ENCODE peak calls at places on chromosomes 6 and 20, in seven cellular contexts. V is dorsolateral prefrontal cortex, X is chondrocyte, B is glutamatergic neuron, C is heart left ventricle, F is GM23338, Q is type B pancreatic cell. M is an unnamed sample.

GRCh38 chr6:159819932-159820640 is 20.0 kb downstream of the PNLDC1 start:
- DNase-seq in V (no peak), X (no peak), B (no peak), C (no peak), F (no peak), Q (no peak), M (no peak)

GRCh38 chr20:46031701-46032254 is 2.8 kb downstream of the SLC12A5 start:
- DNase-seq in V (no peak), X (no peak), B (peak; percentile 73), C (peak; percentile 61), F (peak; percentile 91), Q (no peak), M (no peak)

GRCh38 chr6:37077459-37078296 is 72.2 kb downstream of the FGD2 start:
- DNase-seq in V (no peak), X (peak; percentile 96), B (no peak), C (peak; percentile 90), F (peak; percentile 87), Q (peak; percentile 90), M (peak; percentile 74)

GRCh38 chr6:1640476-1640875 is 30.8 kb downstream of the FOXC1 start:
- DNase-seq in V (no peak), X (no peak), B (no peak), C (no peak), F (no peak), Q (no peak), M (no peak)

GRCh38 chr6:104418125-104418524 is 441.6 kb downstream of the HACE1 start:
- DNase-seq in V (no peak), X (no peak), B (no peak), C (no peak), F (no peak), Q (no peak), M (no peak)

GRCh38 chr6:93352604-93353003 is 66.8 kb downstream of the EPHA7 start:
- DNase-seq in V (no peak), X (no peak), B (no peak), C (no peak), F (no peak), Q (no peak), M (no peak)

GRCh38 chr6:169171951-169172350 is 81.7 kb downstream of the THBS2 start:
- DNase-seq in V (no peak), X (no peak), B (no peak), C (no peak), F (no peak), Q (no peak), M (peak; percentile 75)

GRCh38 chr20:23120936-23121765 is 35.0 kb upstream of the CD93 start:
- DNase-seq in V (no peak), X (no peak), B (no peak), C (no peak), F (no peak), Q (no peak), M (no peak)

GRCh38 chr6:19231878-19232519 is 605.2 kb upstream of the ID4 start:
- DNase-seq in V (no peak), X (no peak), B (no peak), C (no peak), F (no peak), Q (no peak), M (no peak)

GRCh38 chr6:63307581-63308246 is 12.1 kb downstream of the LGSN start:
- DNase-seq in V (no peak), X (no peak), B (no peak), C (no peak), F (peak; percentile 66), Q (no peak), M (peak; percentile 67)

GRCh38 chr6:140537834-140538680 is 1163.6 kb upstream of the CITED2 start:
- DNase-seq in V (no peak), X (no peak), B (no peak), C (no peak), F (peak; percentile 62), Q (no peak), M (peak; percentile 98)

GRCh38 chr6:136347847-136348246 is 58.2 kb upstream of the BCLAF1 start:
- DNase-seq in V (no peak), X (no peak), B (no peak), C (no peak), F (no peak), Q (no peak), M (no peak)

GRCh38 chr6:148857817-148858390 is 111.1 kb downstream of the UST start:
- DNase-seq in V (no peak), X (no peak), B (no peak), C (no peak), F (no peak), Q (no peak), M (peak; percentile 73)

GRCh38 chr6:25882066-25882496 is 8.0 kb upstream of the SLC17A3 start:
- DNase-seq in V (no peak), X (peak; percentile 92), B (peak; percentile 13), C (peak; percentile 64), F (peak; percentile 93), Q (no peak), M (no peak)

GRCh38 chr6:142167071-142167470 is 20.0 kb downstream of the VTA1 start:
- DNase-seq in V (no peak), X (no peak), B (no peak), C (no peak), F (no peak), Q (no peak), M (no peak)

GRCh38 chr6:82298012-82298411 is 50.5 kb upstream of the IBTK start:
- DNase-seq in V (no peak), X (no peak), B (no peak), C (no peak), F (no peak), Q (no peak), M (peak; percentile 65)

GRCh38 chr6:91366781-91367180 is 779.9 kb upstream of the MAP3K7 start:
- DNase-seq in V (no peak), X (no peak), B (no peak), C (no peak), F (no peak), Q (no peak), M (no peak)

GRCh38 chr6:113539202-113539601 is 317.9 kb upstream of the MARCKS start:
- DNase-seq in V (no peak), X (no peak), B (no peak), C (no peak), F (peak; percentile 17), Q (no peak), M (no peak)

GRCh38 chr6:52503344-52503747 is 73.5 kb downstream of the TRAM2 start:
- DNase-seq in V (no peak), X (no peak), B (peak; percentile 81), C (peak; percentile 71), F (peak; percentile 69), Q (no peak), M (no peak)

GRCh38 chr6:90369024-90369519 is 72.4 kb upstream of the BACH2 start:
- DNase-seq in V (no peak), X (no peak), B (no peak), C (no peak), F (peak; percentile 88), Q (no peak), M (peak; percentile 100)

GRCh38 chr6:170405311-170405975 is 98.9 kb downstream of the FAM120B start:
- DNase-seq in V (no peak), X (no peak), B (no peak), C (no peak), F (no peak), Q (no peak), M (peak; percentile 97)

GRCh38 chr6:28981391-28981832 is 23.7 kb downstream of the ZNF311 start:
- DNase-seq in V (peak; percentile 36), X (no peak), B (peak; percentile 65), C (peak; percentile 70), F (peak; percentile 77), Q (no peak), M (peak; percentile 62)

GRCh38 chr6:14512246-14512645 is 394.7 kb downstream of the CD83 start:
- DNase-seq in V (no peak), X (no peak), B (no peak), C (no peak), F (no peak), Q (no peak), M (no peak)

GRCh38 chr6:97215157-97215769 is 67.8 kb downstream of the MMS22L start:
- DNase-seq in V (peak; percentile 29), X (no peak), B (peak; percentile 53), C (no peak), F (peak; percentile 64), Q (no peak), M (peak; percentile 69)

GRCh38 chr20:45419188-45420091 is 3.5 kb downstream of the PIGT start:
- DNase-seq in V (no peak), X (no peak), B (no peak), C (no peak), F (no peak), Q (no peak), M (peak; percentile 99)

DNA sequence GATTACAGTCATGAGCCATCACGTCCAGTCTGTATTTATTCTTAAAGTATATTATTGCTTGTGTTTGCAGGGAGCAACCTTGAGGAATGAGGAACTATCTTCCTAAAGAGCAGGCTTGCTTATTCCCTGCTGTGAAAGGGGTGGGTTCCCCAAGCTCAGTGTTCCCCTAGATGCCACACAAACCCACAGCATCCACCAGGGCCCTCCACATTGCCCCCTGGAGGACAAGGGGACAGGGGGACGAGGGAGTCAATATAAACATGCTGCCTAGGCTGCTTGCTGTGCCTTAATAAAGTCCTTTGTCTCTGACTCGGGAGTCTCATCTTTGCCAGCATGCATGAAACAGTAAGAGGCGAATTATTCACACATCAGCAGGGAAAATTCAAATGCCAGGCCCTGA is 8.0 kb upstream of the IDH3B start:
- DNase-seq in V (no peak), X (no peak), B (no peak), C (no peak), F (peak; percentile 77), Q (no peak), M (no peak)
- TF ChIP-seq CTCF in V (no peak), X (peak; percentile 16), B (no peak), C (no peak), F (peak; percentile 69), Q (peak; percentile 37), M (peak; percentile 52)

GRCh38 chr6:99216959-99217358 is 132.5 kb downstream of the FAXC start:
- DNase-seq in V (no peak), X (no peak), B (no peak), C (no peak), F (peak; percentile 57), Q (no peak), M (no peak)
- TF ChIP-seq CTCF in V (no peak), X (no peak), B (no peak), C (no peak), F (peak; percentile 23), Q (no peak), M (no peak)

GRCh38 chr6:75424610-75425548 is 68.7 kb downstream of the FILIP1 start:
- DNase-seq in V (no peak), X (no peak), B (no peak), C (no peak), F (no peak), Q (no peak), M (no peak)
- TF ChIP-seq CTCF in V (no peak), X (no peak), B (no peak), C (no peak), F (no peak), Q (no peak), M (no peak)

DNA sequence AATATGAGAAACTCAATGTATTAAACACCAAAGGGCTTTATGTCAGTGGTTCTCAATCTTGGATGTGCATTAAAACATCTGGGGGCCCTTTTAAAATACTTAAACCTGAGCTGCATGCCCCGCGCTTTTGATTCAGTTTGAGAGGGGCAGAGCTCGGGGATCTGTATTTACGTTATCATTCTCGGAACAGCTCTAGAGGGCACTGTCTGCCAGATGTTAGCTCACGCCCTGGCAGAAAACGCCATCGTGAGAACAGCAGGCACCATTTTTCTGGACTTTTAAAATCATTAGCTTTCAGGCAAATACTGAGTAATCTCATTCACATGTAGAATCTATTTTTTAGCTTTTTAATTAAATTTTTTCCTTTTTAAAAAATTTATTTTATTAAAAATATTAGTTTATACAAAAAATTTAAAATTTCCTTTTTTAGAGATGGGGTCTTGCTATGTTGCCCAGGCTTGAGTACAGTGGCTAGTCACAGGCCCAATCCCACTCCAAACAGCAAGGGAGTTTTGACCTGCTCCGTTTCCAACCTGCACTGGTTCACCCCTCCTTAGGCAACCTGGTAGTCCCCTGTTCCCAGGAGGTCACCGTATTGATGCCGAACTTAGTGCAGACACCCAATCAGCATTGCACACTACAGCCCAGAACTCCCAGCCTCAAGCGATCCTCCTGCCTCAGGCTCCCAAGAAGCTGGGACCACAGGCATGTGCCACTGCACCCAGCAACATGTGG is 30.0 kb upstream of the ZNF133 start:
- DNase-seq in V (no peak), X (no peak), B (no peak), C (no peak), F (peak; percentile 41), Q (no peak), M (peak; percentile 5)
- TF ChIP-seq CTCF in V (no peak), X (no peak), B (no peak), C (no peak), F (peak; percentile 65), Q (no peak), M (peak; percentile 46)